ENCODE peak calls at places on chromosomes 7 and 10, in eight cellular contexts. One of them, this sample, is unnamed.

GRCh38 chr10:29050081-29050480 is 238.8 kb upstream of the LYZL1 start:
- DNase-seq in hypothalamus: no peak
- DNase-seq in HEK293T: no peak
- DNase-seq in pons: no peak
- DNase-seq in GM12865: peak
- DNase-seq in neural crest cell: no peak
- DNase-seq in uterus: no peak
- DNase-seq in DMS53: no peak
- DNase-seq in this sample: no peak

GRCh38 chr10:12709516-12709915 is 292.0 kb downstream of the CCDC3 start:
- DNase-seq in neural crest cell: no peak
- DNase-seq in GM12865: no peak
- DNase-seq in hypothalamus: no peak
- DNase-seq in HEK293T: no peak
- DNase-seq in DMS53: peak
- DNase-seq in uterus: no peak
- DNase-seq in pons: no peak
- DNase-seq in this sample: no peak

GRCh38 chr10:103663802-103664201 is 170.3 kb downstream of the NEURL1 start:
- DNase-seq in pons: peak
- DNase-seq in HEK293T: no peak
- DNase-seq in GM12865: no peak
- DNase-seq in DMS53: no peak
- DNase-seq in hypothalamus: peak
- DNase-seq in neural crest cell: no peak
- DNase-seq in uterus: no peak
- DNase-seq in this sample: no peak

GRCh38 chr10:72834183-72834825 is 59.2 kb upstream of the OIT3 start:
- DNase-seq in uterus: peak
- DNase-seq in neural crest cell: peak
- DNase-seq in pons: peak
- DNase-seq in GM12865: peak
- DNase-seq in hypothalamus: peak
- DNase-seq in HEK293T: peak
- DNase-seq in DMS53: peak
- DNase-seq in this sample: peak

GRCh38 chr7:29488203-29488970 is 75.2 kb upstream of the PRR15 start:
- DNase-seq in HEK293T: no peak
- DNase-seq in neural crest cell: no peak
- DNase-seq in hypothalamus: no peak
- DNase-seq in uterus: no peak
- DNase-seq in GM12865: no peak
- DNase-seq in DMS53: no peak
- DNase-seq in pons: peak
- DNase-seq in this sample: no peak

GRCh38 chr7:65988084-65988483 is 6.1 kb upstream of the GUSB start:
- DNase-seq in GM12865: no peak
- DNase-seq in HEK293T: no peak
- DNase-seq in uterus: no peak
- DNase-seq in DMS53: no peak
- DNase-seq in neural crest cell: no peak
- DNase-seq in hypothalamus: no peak
- DNase-seq in pons: no peak
- DNase-seq in this sample: no peak

GRCh38 chr7:158078161-158078910 is 509.3 kb downstream of the PTPRN2 start:
- DNase-seq in uterus: no peak
- DNase-seq in HEK293T: no peak
- DNase-seq in DMS53: peak
- DNase-seq in GM12865: no peak
- DNase-seq in hypothalamus: no peak
- DNase-seq in pons: no peak
- DNase-seq in neural crest cell: no peak
- DNase-seq in this sample: peak

GRCh38 chr10:110471566-110472139 is 26.1 kb upstream of the DUSP5 start:
- DNase-seq in DMS53: no peak
- DNase-seq in pons: no peak
- DNase-seq in uterus: no peak
- DNase-seq in neural crest cell: no peak
- DNase-seq in hypothalamus: no peak
- DNase-seq in GM12865: no peak
- DNase-seq in HEK293T: no peak
- DNase-seq in this sample: no peak

GRCh38 chr7:106891545-106892410 is 26.7 kb downstream of the PIK3CG start:
- DNase-seq in pons: no peak
- DNase-seq in hypothalamus: no peak
- DNase-seq in uterus: no peak
- DNase-seq in GM12865: peak
- DNase-seq in HEK293T: peak
- DNase-seq in DMS53: peak
- DNase-seq in neural crest cell: no peak
- DNase-seq in this sample: peak

GRCh38 chr10:78405781-78406180 is 372.1 kb downstream of the RPS24 start:
- DNase-seq in neural crest cell: no peak
- DNase-seq in hypothalamus: no peak
- DNase-seq in pons: peak
- DNase-seq in DMS53: no peak
- DNase-seq in GM12865: no peak
- DNase-seq in uterus: peak
- DNase-seq in HEK293T: no peak
- DNase-seq in this sample: no peak

GRCh38 chr7:68009716-68010115 is 1013.1 kb downstream of the TYW1 start:
- DNase-seq in uterus: no peak
- DNase-seq in HEK293T: no peak
- DNase-seq in hypothalamus: no peak
- DNase-seq in DMS53: no peak
- DNase-seq in GM12865: no peak
- DNase-seq in pons: no peak
- DNase-seq in neural crest cell: no peak
- DNase-seq in this sample: no peak

GRCh38 chr7:103447073-103447960 is 1.3 kb upstream of the SLC26A5 start:
- DNase-seq in hypothalamus: peak
- DNase-seq in neural crest cell: peak
- DNase-seq in uterus: no peak
- DNase-seq in GM12865: peak
- DNase-seq in pons: peak
- DNase-seq in DMS53: peak
- DNase-seq in HEK293T: peak
- DNase-seq in this sample: peak

GRCh38 chr10:131805696-131806095 is 95.1 kb upstream of the PPP2R2D start:
- DNase-seq in pons: no peak
- DNase-seq in uterus: no peak
- DNase-seq in HEK293T: no peak
- DNase-seq in hypothalamus: no peak
- DNase-seq in neural crest cell: no peak
- DNase-seq in GM12865: no peak
- DNase-seq in DMS53: no peak
- DNase-seq in this sample: no peak

GRCh38 chr7:37709631-37710509 is 26.3 kb downstream of the GPR141 start:
- DNase-seq in pons: no peak
- DNase-seq in HEK293T: no peak
- DNase-seq in neural crest cell: no peak
- DNase-seq in DMS53: no peak
- DNase-seq in GM12865: peak
- DNase-seq in uterus: no peak
- DNase-seq in hypothalamus: no peak
- DNase-seq in this sample: no peak

GRCh38 chr10:48604408-48605263 is at the start of gene ARHGAP22:
- DNase-seq in uterus: peak
- DNase-seq in HEK293T: peak
- DNase-seq in hypothalamus: peak
- DNase-seq in GM12865: peak
- DNase-seq in pons: peak
- DNase-seq in neural crest cell: peak
- DNase-seq in DMS53: no peak
- DNase-seq in this sample: no peak